ENCODE peak calls at places on chromosomes 1 and 21, in eight cellular contexts. O, W, I, F, K, T, S and J are unnamed samples.

GRCh38 chr21:38567577-38568360 is 69.5 kb upstream of the ERG start:
- DNase-seq in O (no peak), W (no peak), K (peak; percentile 18), T (no peak), S (no peak), F (no peak), I (no peak), J (no peak)

GRCh38 chr1:63878914-63879313 is 105.1 kb downstream of the ROR1 start:
- DNase-seq in W (no peak), T (no peak), K (no peak), S (no peak), I (no peak), F (no peak), O (no peak), J (no peak)

GRCh38 chr1:54853793-54854370 is 33.1 kb downstream of the DHCR24 start:
- DNase-seq in I (no peak), K (no peak), O (no peak), W (peak; percentile 75), T (no peak), F (no peak), S (no peak), J (no peak)

GRCh38 chr1:109466440-109467300 is at the start of gene SYPL2:
- DNase-seq in S (peak; percentile 49), O (no peak), F (no peak), W (no peak), T (no peak), I (peak; percentile 32), K (no peak), J (peak; percentile 79)

GRCh38 chr1:20660363-20661234 is 570 bp downstream of the DDOST start:
- DNase-seq in O (no peak), T (peak; percentile 5), S (no peak), F (peak; percentile 24), I (no peak), K (no peak), W (no peak), J (no peak)

GRCh38 chr1:19734472-19734999 is 65.2 kb downstream of the TMCO4 start:
- DNase-seq in S (no peak), T (no peak), K (peak; percentile 14), I (no peak), W (no peak), F (no peak), O (no peak), J (peak; percentile 50)

GRCh38 chr1:21340230-21340564 is 49.9 kb upstream of the ECE1 start:
- DNase-seq in T (no peak), S (no peak), W (no peak), F (no peak), O (no peak), K (no peak), I (no peak), J (peak; percentile 74)

GRCh38 chr1:66642992-66643391 is 109.0 kb downstream of the SGIP1 start:
- DNase-seq in O (no peak), F (no peak), K (no peak), T (no peak), I (no peak), W (no peak), S (no peak), J (no peak)

GRCh38 chr1:185787238-185787637 is 53.0 kb downstream of the HMCN1 start:
- DNase-seq in T (no peak), F (no peak), S (no peak), O (no peak), W (no peak), I (no peak), K (no peak), J (no peak)

GRCh38 chr1:28078262-28078661 is 10.1 kb downstream of the EYA3 start:
- DNase-seq in I (no peak), W (no peak), O (no peak), S (no peak), F (no peak), T (no peak), K (no peak), J (no peak)

GRCh38 chr1:226979517-226980121 is 39.5 kb downstream of the COQ8A start:
- DNase-seq in O (no peak), W (peak; percentile 55), T (no peak), K (no peak), S (no peak), F (no peak), I (peak; percentile 72), J (no peak)

GRCh38 chr1:24051206-24051945 is 60.6 kb downstream of the MYOM3 start:
- DNase-seq in O (no peak), T (no peak), I (peak; percentile 25), F (no peak), K (peak; percentile 10), W (no peak), S (no peak), J (no peak)

GRCh38 chr1:23114424-23115079 is 54.1 kb downstream of the LUZP1 start:
- DNase-seq in T (no peak), F (no peak), O (no peak), W (no peak), K (no peak), I (no peak), S (no peak), J (no peak)

GRCh38 chr1:232622378-232622777 is 7.6 kb downstream of the SIPA1L2 start:
- DNase-seq in S (no peak), I (no peak), T (no peak), F (no peak), K (no peak), O (no peak), W (no peak), J (no peak)

GRCh38 chr1:7922301-7922700 is 18.3 kb downstream of the TNFRSF9 start:
- DNase-seq in T (no peak), S (no peak), K (peak; percentile 29), W (no peak), F (no peak), I (no peak), O (no peak), J (no peak)

GRCh38 chr21:38905328-38905727 is 99.6 kb downstream of the ETS2 start:
- DNase-seq in W (no peak), I (no peak), K (no peak), O (no peak), T (no peak), S (no peak), F (no peak), J (no peak)

GRCh38 chr1:208061627-208062026 is 150.7 kb upstream of the CD34 start:
- DNase-seq in K (peak; percentile 30), S (no peak), I (no peak), F (no peak), O (no peak), W (no peak), T (no peak), J (no peak)

GRCh38 chr21:41071410-41071809 is 96.5 kb upstream of the BACE2 start:
- DNase-seq in K (no peak), F (no peak), W (no peak), S (no peak), T (no peak), O (no peak), I (peak; percentile 23), J (no peak)